ENCODE peak calls at places on chromosomes 5 and 9, in five cellular contexts. I is stromal cell of bone marrow; A is stimulated activated effector memory CD8-positive, alpha-beta T cell treated with anti-CD3 and anti-CD28 coated beads, Interleukin-12 subunit alpha, Interleukin-12 subunit beta, amount 100 ng/mL, for 72 hours; D is ELR; R is endothelial cell. Y is an unnamed sample.

GRCh38 chr5:15222156-15222555 is 277.8 kb upstream of the FBXL7 start:
- DNase-seq in I (no peak), A (no peak), D (peak), R (no peak), Y (no peak)

GRCh38 chr9:113508111-113508749 is 44.7 kb downstream of the RGS3 start:
- DNase-seq in I (no peak), A (no peak), D (no peak), R (no peak), Y (no peak)

GRCh38 chr5:73938938-73939320 is 312.9 kb downstream of the ARHGEF28 start:
- DNase-seq in I (no peak), A (no peak), D (peak), R (no peak), Y (no peak)

GRCh38 chr9:126448865-126449577 is 122.4 kb downstream of the MVB12B start:
- DNase-seq in I (no peak), A (no peak), D (no peak), R (no peak), Y (no peak)

GRCh38 chr5:110916373-110917049 is 155.0 kb upstream of the TSLP start:
- DNase-seq in I (peak), A (no peak), D (peak), R (no peak), Y (no peak)

GRCh38 chr9:128245293-128246151 is 30.3 kb downstream of the GOLGA2 start:
- DNase-seq in I (no peak), A (no peak), D (peak), R (peak), Y (no peak)

GRCh38 chr9:109910616-109911568 is 130.9 kb downstream of the PALM2AKAP2 start:
- DNase-seq in I (peak), A (no peak), D (peak), R (no peak), Y (no peak)

GRCh38 chr5:169225830-169226356 is 75.0 kb downstream of the SLIT3 start:
- DNase-seq in I (no peak), A (no peak), D (no peak), R (no peak), Y (no peak)

GRCh38 chr5:104498281-104498680 is 935.7 kb upstream of the NUDT12 start:
- DNase-seq in I (no peak), A (no peak), D (peak), R (no peak), Y (no peak)

GRCh38 chr5:150763023-150763793 is 4.4 kb upstream of the DCTN4 start:
- DNase-seq in I (peak), A (no peak), D (peak), R (no peak), Y (peak)

GRCh38 chr5:146745937-146746577 is 132.5 kb downstream of the PPP2R2B start:
- DNase-seq in I (no peak), A (no peak), D (no peak), R (no peak), Y (no peak)

GRCh38 chr9:75451505-75451904 is 363.2 kb downstream of the OSTF1 start:
- DNase-seq in I (peak), A (no peak), D (peak), R (no peak), Y (peak)

GRCh38 chr5:19928556-19929421 is 59.2 kb downstream of the CDH18 start:
- DNase-seq in I (peak), A (no peak), D (peak), R (no peak), Y (peak)

GRCh38 chr5:174828786-174829510 is 104.6 kb downstream of the MSX2 start:
- DNase-seq in I (peak), A (no peak), D (no peak), R (no peak), Y (no peak)

GRCh38 chr5:14286574-14287399 is 143.6 kb downstream of the TRIO start:
- DNase-seq in I (peak), A (no peak), D (no peak), R (no peak), Y (no peak)

GRCh38 chr5:179416906-179417470 is 71.7 kb upstream of the ADAMTS2 start:
- DNase-seq in I (no peak), A (no peak), D (no peak), R (no peak), Y (no peak)

GRCh38 chr5:102747386-102748166 is 7.5 kb upstream of the PAM start:
- DNase-seq in I (no peak), A (no peak), D (no peak), R (no peak), Y (no peak)

GRCh38 chr9:112570731-112571167 is 84.1 kb downstream of the KIAA1958 start:
- DNase-seq in I (no peak), A (no peak), D (no peak), R (no peak), Y (no peak)

GRCh38 chr9:28688172-28688571 is 1114.9 kb upstream of the C9orf72 start:
- DNase-seq in I (no peak), A (no peak), D (no peak), R (no peak), Y (no peak)

GRCh38 chr9:121271368-121272351 is 3.7 kb downstream of the GSN start:
- DNase-seq in I (peak), A (no peak), D (peak), R (no peak), Y (no peak)

GRCh38 chr9:114385412-114386181 is 2.2 kb downstream of the AKNA start:
- DNase-seq in I (peak), A (peak), D (peak), R (no peak), Y (no peak)

GRCh38 chr9:34987160-34988040 is 2.1 kb upstream of the DNAJB5 start:
- DNase-seq in I (no peak), A (no peak), D (peak), R (no peak), Y (peak)

Y was measured in NCI-H2029 treated with DMSO at 0.1 percent for 48 hours.